ENCODE peak calls at places on chromosomes 6 and 20, in four cellular contexts. W is endodermal cell, L is lower lobe of right lung, X is keratinocyte. A is an unnamed sample.

GRCh38 chr20:46122071-46122470 is 4.0 kb downstream of the CD40 start:
- DNase-seq in W (no peak), L (no peak), X (no peak), A (no peak)

GRCh38 chr20:18989736-18990474 is 176.3 kb downstream of the SCP2D1 start:
- DNase-seq in W (no peak), L (no peak), X (no peak), A (peak; percentile 25)

GRCh38 chr6:134529921-134530320 is 212.0 kb upstream of the SGK1 start:
- DNase-seq in W (no peak), L (no peak), X (no peak), A (no peak)

GRCh38 chr20:19275630-19276071 is 63.2 kb downstream of the SLC24A3 start:
- DNase-seq in W (no peak), L (peak; percentile 56), X (no peak), A (peak; percentile 59)

GRCh38 chr6:74705451-74705850 is 500.4 kb downstream of the COL12A1 start:
- DNase-seq in W (no peak), L (no peak), X (no peak), A (no peak)

GRCh38 chr6:5466459-5466858 is 205.1 kb downstream of the FARS2 start:
- DNase-seq in W (no peak), L (no peak), X (no peak), A (no peak)

GRCh38 chr6:168122521-168122920 is 43.5 kb upstream of the FRMD1 start:
- DNase-seq in W (peak; percentile 30), L (no peak), X (no peak), A (no peak)

GRCh38 chr20:4509825-4510522 is 211.7 kb upstream of the PRND start:
- DNase-seq in W (no peak), L (no peak), X (no peak), A (no peak)

GRCh38 chr20:4043329-4043728 is 28.0 kb upstream of the RNF24 start:
- DNase-seq in W (no peak), L (no peak), X (no peak), A (no peak)

GRCh38 chr6:140105857-140106256 is 731.4 kb upstream of the CITED2 start:
- DNase-seq in W (peak; percentile 74), L (no peak), X (no peak), A (no peak)

GRCh38 chr20:7285918-7286556 is 518.6 kb downstream of the BMP2 start:
- DNase-seq in W (peak; percentile 89), L (peak; percentile 62), X (peak; percentile 42), A (peak; percentile 61)

GRCh38 chr6:53998293-53998692 is 113.0 kb upstream of the MLIP start:
- DNase-seq in W (no peak), L (no peak), X (no peak), A (no peak)

GRCh38 chr6:169173532-169174268 is 79.9 kb downstream of the THBS2 start:
- DNase-seq in W (no peak), L (no peak), X (peak; percentile 50), A (no peak)

GRCh38 chr20:47250360-47250759 is 106.1 kb downstream of the ZMYND8 start:
- DNase-seq in W (no peak), L (no peak), X (no peak), A (no peak)

GRCh38 chr20:60062431-60063336 is 104.5 kb downstream of the CDH26 start:
- DNase-seq in W (peak; percentile 35), L (no peak), X (no peak), A (no peak)

GRCh38 chr6:108751851-108752732 is 96.1 kb upstream of the ARMC2 start:
- DNase-seq in W (peak; percentile 20), L (no peak), X (no peak), A (no peak)

GRCh38 chr20:3908667-3909066 is 19.5 kb downstream of the PANK2 start:
- DNase-seq in W (no peak), L (no peak), X (no peak), A (peak; percentile 66)

GRCh38 chr6:10230533-10230932 is 184.3 kb downstream of the TFAP2A start:
- DNase-seq in W (no peak), L (no peak), X (no peak), A (no peak)

GRCh38 chr6:4599924-4600323 is 176.3 kb upstream of the CDYL start:
- DNase-seq in W (no peak), L (no peak), X (peak; percentile 99), A (no peak)

GRCh38 chr20:46126440-46127056 is 8.4 kb downstream of the CD40 start:
- DNase-seq in W (no peak), L (no peak), X (no peak), A (no peak)

GRCh38 chr6:163249651-163250101 is 164.8 kb upstream of the QKI start:
- DNase-seq in W (no peak), L (peak; percentile 55), X (no peak), A (no peak)

GRCh38 chr6:153613719-153614455 is 425.2 kb upstream of the OPRM1 start:
- DNase-seq in W (no peak), L (no peak), X (no peak), A (no peak)

GRCh38 chr6:30963641-30964040 is 19.9 kb upstream of the MUC21 start:
- DNase-seq in W (no peak), L (no peak), X (no peak), A (no peak)

GRCh38 chr6:642805-643204 is 14.1 kb downstream of the HUS1B start:
- DNase-seq in W (no peak), L (no peak), X (no peak), A (no peak)

GRCh38 chr6:39074486-39074885 is 25.9 kb downstream of the GLP1R start:
- DNase-seq in W (peak; percentile 51), L (no peak), X (no peak), A (no peak)

GRCh38 chr6:14857501-14857900 is 388.4 kb upstream of the JARID2 start:
- DNase-seq in W (no peak), L (peak; percentile 59), X (no peak), A (no peak)

GRCh38 chr6:133814235-133814634 is 74.7 kb upstream of the TCF21 start:
- DNase-seq in W (no peak), L (no peak), X (no peak), A (no peak)

GRCh38 chr20:17728074-17728473 is 28.3 kb downstream of the BANF2 start:
- DNase-seq in W (no peak), L (no peak), X (no peak), A (no peak)

GRCh38 chr20:54928564-54928963 is 453.2 kb downstream of the DOK5 start:
- DNase-seq in W (no peak), L (no peak), X (no peak), A (no peak)

GRCh38 chr6:107491059-107491609 is 1.2 kb downstream of the SOBP start:
- DNase-seq in W (peak; percentile 85), L (peak; percentile 63), X (no peak), A (peak; percentile 84)

GRCh38 chr6:41408982-41409381 is 73.6 kb downstream of the NCR2 start:
- DNase-seq in W (peak; percentile 80), L (no peak), X (no peak), A (no peak)

GRCh38 chr6:19472168-19472567 is 365.0 kb upstream of the ID4 start:
- DNase-seq in W (no peak), L (no peak), X (peak; percentile 92), A (no peak)

GRCh38 chr6:17278289-17279061 is 2.7 kb upstream of the RBM24 start:
- DNase-seq in W (no peak), L (no peak), X (no peak), A (no peak)

GRCh38 chr20:56631990-56632327 is 2.9 kb downstream of the TFAP2C start:
- DNase-seq in W (no peak), L (no peak), X (no peak), A (no peak)

GRCh38 chr20:56631318-56631989 is 2.3 kb downstream of the TFAP2C start:
- DNase-seq in W (peak; percentile 76), L (no peak), X (no peak), A (no peak)

GRCh38 chr20:56630086-56630493 is 984 bp downstream of the TFAP2C start:
- DNase-seq in W (peak; percentile 95), L (peak; percentile 88), X (no peak), A (no peak)

GRCh38 chr20:56629464-56630085 is 469 bp downstream of the TFAP2C start:
- DNase-seq in W (no peak), L (no peak), X (no peak), A (no peak)

GRCh38 chr20:56630506-56631317 is 1.6 kb downstream of the TFAP2C start:
- DNase-seq in W (peak; percentile 86), L (no peak), X (no peak), A (no peak)
- H3K4me3 ChIP-seq in W (peak overlapping the region; percentile 81), L (peak overlapping the region; percentile 64), X (peak overlapping the region; percentile 93), A (peak overlapping the region; percentile 68)

DNA sequence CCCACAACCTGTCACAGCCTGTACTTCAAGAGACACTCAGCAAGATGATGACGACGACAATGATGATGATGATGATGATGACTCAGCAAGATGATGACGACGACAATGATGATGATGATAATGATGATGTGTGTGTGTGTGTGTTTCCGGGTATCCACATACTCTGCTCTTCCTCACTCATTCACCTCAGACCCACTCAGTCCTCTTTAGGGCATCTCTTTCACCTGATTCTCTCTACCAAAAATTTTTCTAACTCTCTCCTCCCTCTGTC is 1.2 kb upstream of the EIF6 start:
- DNase-seq in W (no peak), L (no peak), X (peak; percentile 85), A (no peak)
- H3K27ac ChIP-seq in W (no peak overlapping the region), L (no peak overlapping the region), X (peak overlapping the region; percentile 85), A (no peak overlapping the region)

DNA sequence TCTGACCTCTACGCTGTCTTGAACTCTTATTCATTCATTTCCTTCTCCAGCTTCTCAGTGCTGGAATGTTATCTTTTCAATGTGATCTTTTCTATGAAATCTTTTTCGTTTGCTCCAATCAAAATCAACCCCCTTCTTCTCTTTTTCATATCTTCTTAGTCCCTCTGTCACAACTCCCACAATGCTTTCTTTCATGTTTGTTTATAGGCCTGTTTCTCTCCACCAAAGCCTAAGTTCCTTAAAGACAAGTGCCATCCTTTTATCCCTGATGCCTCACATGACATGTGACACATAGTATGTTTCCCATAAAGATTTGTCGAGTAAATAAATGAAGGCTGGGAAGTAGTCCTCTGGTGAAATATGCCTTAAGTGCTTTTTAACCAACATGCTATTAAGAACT is 38.1 kb downstream of the CRYBG1 start:
- DNase-seq in W (no peak), L (no peak), X (no peak), A (no peak)
- H3K4me1 ChIP-seq in W (no peaks in the 10 kb centered on the region), L (no peaks in the 10 kb centered on the region), X (no peaks in the 10 kb centered on the region), A (no peaks in the 10 kb centered on the region)

GRCh38 chr20:791056-791455 is 22.8 kb upstream of the SLC52A3 start:
- DNase-seq in W (no peak), L (no peak), X (no peak), A (no peak)
- H3K4me3 ChIP-seq in W (peak overlapping the region; percentile 68), L (no peak overlapping the region), X (no peak overlapping the region), A (no peak overlapping the region)

DNA sequence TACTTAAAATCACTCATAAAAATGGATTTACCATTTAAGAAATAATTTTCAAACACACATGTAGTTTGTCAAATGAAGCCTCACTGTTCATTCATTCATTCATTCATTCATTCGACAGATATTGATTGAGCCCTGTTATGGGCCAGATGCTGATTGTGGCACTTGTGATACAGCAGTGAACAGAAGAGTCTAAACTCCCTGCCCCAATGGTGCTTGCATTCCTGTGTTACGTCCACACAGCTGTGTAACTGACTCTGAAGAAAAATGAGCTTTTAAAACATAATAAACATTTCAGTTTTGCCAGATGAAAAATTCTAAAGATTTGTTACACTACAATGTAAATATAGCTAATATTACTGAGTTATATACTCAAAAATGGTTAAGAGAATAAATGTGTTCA is 46.2 kb downstream of the BACH2 start:
- DNase-seq in W (no peak), L (no peak), X (no peak), A (no peak)
- H3K27ac ChIP-seq in W (no peak overlapping the region), L (no peak overlapping the region), X (peak overlapping the region; percentile 77), A (no peak overlapping the region)

GRCh38 chr6:157063176-157063934 is 260.0 kb downstream of the TMEM242 start:
- DNase-seq in W (no peak), L (no peak), X (no peak), A (no peak)
- H3K4me1 ChIP-seq in W (peaks cover 3% of the 10 kb centered on the region), L (peaks cover 36% of the 10 kb centered on the region), X (peaks cover 20% of the 10 kb centered on the region), A (peaks cover 74% of the 10 kb centered on the region)

A was measured in left ventricle myocardium inferior.